ENCODE peak calls at places on chromosomes 11 and 22, in six cellular contexts. One of them, this sample, is unnamed.

GRCh38 chr11:35305670-35306382 is 113.5 kb downstream of the SLC1A2 start:
- DNase-seq in AG09309: no peak
- DNase-seq in kidney epithelial cell: no peak
- DNase-seq in kidney tubule cell: peak
- DNase-seq in cardiac fibroblast: peak
- DNase-seq in amniotic stem cell: peak
- DNase-seq in this sample: no peak

GRCh38 chr11:3221408-3222002 is 2.9 kb upstream of the MRGPRG start:
- DNase-seq in AG09309: no peak
- DNase-seq in kidney epithelial cell: no peak
- DNase-seq in kidney tubule cell: no peak
- DNase-seq in cardiac fibroblast: no peak
- DNase-seq in amniotic stem cell: no peak
- DNase-seq in this sample: no peak

GRCh38 chr11:114257621-114258558 is 38.3 kb upstream of the NNMT start:
- DNase-seq in AG09309: no peak
- DNase-seq in kidney epithelial cell: no peak
- DNase-seq in kidney tubule cell: peak
- DNase-seq in cardiac fibroblast: peak
- DNase-seq in amniotic stem cell: no peak
- DNase-seq in this sample: no peak

GRCh38 chr22:42039271-42039670 is 31.3 kb downstream of the NAGA start:
- DNase-seq in AG09309: peak
- DNase-seq in kidney epithelial cell: no peak
- DNase-seq in kidney tubule cell: no peak
- DNase-seq in cardiac fibroblast: no peak
- DNase-seq in amniotic stem cell: peak
- DNase-seq in this sample: no peak

GRCh38 chr11:45833761-45834160 is 13.5 kb upstream of the CRY2 start:
- DNase-seq in AG09309: no peak
- DNase-seq in kidney epithelial cell: no peak
- DNase-seq in kidney tubule cell: no peak
- DNase-seq in cardiac fibroblast: no peak
- DNase-seq in amniotic stem cell: no peak
- DNase-seq in this sample: no peak

GRCh38 chr11:1499261-1499890 is 12.8 kb upstream of the MOB2 start:
- DNase-seq in AG09309: no peak
- DNase-seq in kidney epithelial cell: no peak
- DNase-seq in kidney tubule cell: no peak
- DNase-seq in cardiac fibroblast: no peak
- DNase-seq in amniotic stem cell: no peak
- DNase-seq in this sample: no peak

GRCh38 chr11:94141511-94142307 is 13.1 kb downstream of the PANX1 start:
- DNase-seq in AG09309: no peak
- DNase-seq in kidney epithelial cell: no peak
- DNase-seq in kidney tubule cell: no peak
- DNase-seq in cardiac fibroblast: no peak
- DNase-seq in amniotic stem cell: no peak
- DNase-seq in this sample: no peak

GRCh38 chr22:27218012-27218483 is 560.7 kb downstream of the MIAT start:
- DNase-seq in AG09309: no peak
- DNase-seq in kidney epithelial cell: no peak
- DNase-seq in kidney tubule cell: no peak
- DNase-seq in cardiac fibroblast: no peak
- DNase-seq in amniotic stem cell: no peak
- DNase-seq in this sample: no peak

GRCh38 chr11:15106201-15106965 is 8.3 kb upstream of the INSC start:
- DNase-seq in AG09309: peak
- DNase-seq in kidney epithelial cell: peak
- DNase-seq in kidney tubule cell: peak
- DNase-seq in cardiac fibroblast: peak
- DNase-seq in amniotic stem cell: peak
- DNase-seq in this sample: peak

GRCh38 chr11:23991140-23991539 is 505.7 kb upstream of the LUZP2 start:
- DNase-seq in AG09309: no peak
- DNase-seq in kidney epithelial cell: no peak
- DNase-seq in kidney tubule cell: no peak
- DNase-seq in cardiac fibroblast: peak
- DNase-seq in amniotic stem cell: peak
- DNase-seq in this sample: peak

GRCh38 chr11:48075637-48076036 is 95.3 kb downstream of the PTPRJ start:
- DNase-seq in AG09309: no peak
- DNase-seq in kidney epithelial cell: no peak
- DNase-seq in kidney tubule cell: no peak
- DNase-seq in cardiac fibroblast: no peak
- DNase-seq in amniotic stem cell: no peak
- DNase-seq in this sample: no peak

GRCh38 chr11:64007629-64008282 is 21.5 kb downstream of the OTUB1 start:
- DNase-seq in AG09309: no peak
- DNase-seq in kidney epithelial cell: no peak
- DNase-seq in kidney tubule cell: peak
- DNase-seq in cardiac fibroblast: peak
- DNase-seq in amniotic stem cell: no peak
- DNase-seq in this sample: peak

GRCh38 chr11:47487421-47487820 is 38.5 kb upstream of the RAPSN start:
- DNase-seq in AG09309: no peak
- DNase-seq in kidney epithelial cell: no peak
- DNase-seq in kidney tubule cell: no peak
- DNase-seq in cardiac fibroblast: no peak
- DNase-seq in amniotic stem cell: no peak
- DNase-seq in this sample: no peak

GRCh38 chr11:92848578-92848977 is 120.9 kb upstream of the MTNR1B start:
- DNase-seq in AG09309: no peak
- DNase-seq in kidney epithelial cell: no peak
- DNase-seq in kidney tubule cell: no peak
- DNase-seq in cardiac fibroblast: no peak
- DNase-seq in amniotic stem cell: no peak
- DNase-seq in this sample: no peak

GRCh38 chr11:72658989-72659640 is 15.1 kb downstream of the PDE2A start:
- DNase-seq in AG09309: no peak
- DNase-seq in kidney epithelial cell: no peak
- DNase-seq in kidney tubule cell: no peak
- DNase-seq in cardiac fibroblast: no peak
- DNase-seq in amniotic stem cell: no peak
- DNase-seq in this sample: no peak

GRCh38 chr11:126332221-126332711 is 23.2 kb upstream of the ST3GAL4 start:
- DNase-seq in AG09309: peak
- DNase-seq in kidney epithelial cell: no peak
- DNase-seq in kidney tubule cell: peak
- DNase-seq in cardiac fibroblast: peak
- DNase-seq in amniotic stem cell: peak
- DNase-seq in this sample: no peak

GRCh38 chr22:46030241-46030880 is 53.4 kb upstream of the WNT7B start:
- DNase-seq in AG09309: no peak
- DNase-seq in kidney epithelial cell: no peak
- DNase-seq in kidney tubule cell: no peak
- DNase-seq in cardiac fibroblast: no peak
- DNase-seq in amniotic stem cell: no peak
- DNase-seq in this sample: no peak

GRCh38 chr11:77038825-77039326 is 4.7 kb downstream of the B3GNT6 start:
- DNase-seq in AG09309: no peak
- DNase-seq in kidney epithelial cell: no peak
- DNase-seq in kidney tubule cell: peak
- DNase-seq in cardiac fibroblast: no peak
- DNase-seq in amniotic stem cell: no peak
- DNase-seq in this sample: no peak

GRCh38 chr11:503179-503981 is 3.7 kb downstream of the RNH1 start:
- DNase-seq in AG09309: no peak
- DNase-seq in kidney epithelial cell: no peak
- DNase-seq in kidney tubule cell: no peak
- DNase-seq in cardiac fibroblast: peak
- DNase-seq in amniotic stem cell: no peak
- DNase-seq in this sample: peak

GRCh38 chr11:19660076-19660475 is 52.6 kb upstream of the NAV2 start:
- DNase-seq in AG09309: no peak
- DNase-seq in kidney epithelial cell: peak
- DNase-seq in kidney tubule cell: peak
- DNase-seq in cardiac fibroblast: no peak
- DNase-seq in amniotic stem cell: no peak
- DNase-seq in this sample: no peak

GRCh38 chr22:49097966-49098365 is 729.7 kb downstream of the BRD1 start:
- DNase-seq in AG09309: no peak
- DNase-seq in kidney epithelial cell: no peak
- DNase-seq in kidney tubule cell: no peak
- DNase-seq in cardiac fibroblast: no peak
- DNase-seq in amniotic stem cell: no peak
- DNase-seq in this sample: no peak

GRCh38 chr11:74932797-74933196 is 16.1 kb downstream of the XRRA1 start:
- DNase-seq in AG09309: no peak
- DNase-seq in kidney epithelial cell: peak
- DNase-seq in kidney tubule cell: peak
- DNase-seq in cardiac fibroblast: no peak
- DNase-seq in amniotic stem cell: no peak
- DNase-seq in this sample: peak

GRCh38 chr22:39725351-39726035 is 154.9 kb downstream of the CACNA1I start:
- DNase-seq in AG09309: no peak
- DNase-seq in kidney epithelial cell: no peak
- DNase-seq in kidney tubule cell: no peak
- DNase-seq in cardiac fibroblast: no peak
- DNase-seq in amniotic stem cell: no peak
- DNase-seq in this sample: no peak

GRCh38 chr22:45757068-45757467 is 85.4 kb downstream of the ATXN10 start:
- DNase-seq in AG09309: no peak
- DNase-seq in kidney epithelial cell: no peak
- DNase-seq in kidney tubule cell: peak
- DNase-seq in cardiac fibroblast: peak
- DNase-seq in amniotic stem cell: peak
- DNase-seq in this sample: peak

GRCh38 chr22:22196833-22197477 is 47.6 kb upstream of the VPREB1 start:
- DNase-seq in AG09309: no peak
- DNase-seq in kidney epithelial cell: no peak
- DNase-seq in kidney tubule cell: no peak
- DNase-seq in cardiac fibroblast: no peak
- DNase-seq in amniotic stem cell: no peak
- DNase-seq in this sample: no peak

GRCh38 chr11:30879322-30880020 is 293.3 kb upstream of the MPPED2 start:
- DNase-seq in AG09309: no peak
- DNase-seq in kidney epithelial cell: no peak
- DNase-seq in kidney tubule cell: no peak
- DNase-seq in cardiac fibroblast: peak
- DNase-seq in amniotic stem cell: no peak
- DNase-seq in this sample: peak